ENCODE peak calls at places on chromosomes 7 and 10, in six cellular contexts. R is fibroblast of the aortic adventitia, B is IMR-90, D is T follicular helper cell, E is stomach, M is HEK293T. O is an unnamed sample.

GRCh38 chr10:58573144-58573543 is 60.5 kb downstream of the BICC1 start:
- DNase-seq in R (peak; percentile 73), B (no peak), D (no peak), E (no peak), M (no peak), O (no peak)

GRCh38 chr10:5533098-5533731 is 8.5 kb downstream of the CALML3 start:
- DNase-seq in R (no peak), B (no peak), D (no peak), E (no peak), M (no peak), O (no peak)

GRCh38 chr7:12554421-12554820 is 16.1 kb upstream of the SCIN start:
- DNase-seq in R (no peak), B (no peak), D (no peak), E (no peak), M (no peak), O (no peak)

GRCh38 chr10:123796736-123797135 is 94.9 kb downstream of the CPXM2 start:
- DNase-seq in R (no peak), B (no peak), D (no peak), E (no peak), M (no peak), O (no peak)

GRCh38 chr7:149772236-149772820 is 1.1 kb downstream of the ZNF467 start:
- DNase-seq in R (no peak), B (no peak), D (no peak), E (no peak), M (peak; percentile 41), O (no peak)

GRCh38 chr10:78292987-78293865 is 259.6 kb downstream of the RPS24 start:
- DNase-seq in R (no peak), B (peak; percentile 35), D (no peak), E (no peak), M (peak; percentile 23), O (no peak)

GRCh38 chr10:58625070-58625469 is 112.4 kb downstream of the BICC1 start:
- DNase-seq in R (peak; percentile 97), B (peak; percentile 93), D (no peak), E (no peak), M (no peak), O (no peak)

GRCh38 chr10:29083096-29083495 is 205.8 kb upstream of the LYZL1 start:
- DNase-seq in R (no peak), B (no peak), D (no peak), E (no peak), M (no peak), O (peak; percentile 2)

GRCh38 chr10:44468525-44468924 is 83.6 kb upstream of the CXCL12 start:
- DNase-seq in R (no peak), B (no peak), D (no peak), E (no peak), M (no peak), O (no peak)

GRCh38 chr7:50112250-50112649 is 19.2 kb upstream of the ZPBP start:
- DNase-seq in R (no peak), B (no peak), D (no peak), E (no peak), M (no peak), O (no peak)

GRCh38 chr10:36794981-36795380 is 330.4 kb upstream of the ANKRD30A start:
- DNase-seq in R (no peak), B (no peak), D (no peak), E (no peak), M (no peak), O (no peak)

GRCh38 chr7:51140203-51140938 is 176.2 kb downstream of the COBL start:
- DNase-seq in R (no peak), B (no peak), D (no peak), E (no peak), M (no peak), O (no peak)

GRCh38 chr7:44665531-44666213 is 59.2 kb downstream of the OGDH start:
- DNase-seq in R (peak; percentile 91), B (peak; percentile 76), D (no peak), E (no peak), M (no peak), O (no peak)

GRCh38 chr7:35646289-35647033 is 48.5 kb downstream of the HERPUD2 start:
- DNase-seq in R (no peak), B (no peak), D (no peak), E (no peak), M (no peak), O (peak; percentile 19)

GRCh38 chr7:107939472-107940145 is 48.6 kb downstream of the DLD start:
- DNase-seq in R (peak; percentile 96), B (peak; percentile 88), D (no peak), E (no peak), M (no peak), O (no peak)

GRCh38 chr7:69577221-69577620 is 21.1 kb upstream of the AUTS2 start:
- DNase-seq in R (peak; percentile 23), B (no peak), D (no peak), E (no peak), M (no peak), O (no peak)

GRCh38 chr7:127635659-127636285 is 16.2 kb upstream of the SND1 start:
- DNase-seq in R (no peak), B (no peak), D (no peak), E (no peak), M (no peak), O (no peak)

GRCh38 chr10:122702271-122702670 is 2.6 kb upstream of the C10orf120 start:
- DNase-seq in R (no peak), B (no peak), D (no peak), E (no peak), M (no peak), O (no peak)